ENCODE peak calls at places on chromosome 7, in eight cellular contexts. S is dorsolateral prefrontal cortex; V is effector memory CD4-positive, alpha-beta T cell; D is naive thymus-derived CD4-positive, alpha-beta T cell; I is prostate gland; U is heart left ventricle; B is A549; Y is right cardiac atrium. J is an unnamed sample.

GRCh38 chr7:155027879-155028278 is 25.0 kb upstream of the PAXIP1 start:
- DNase-seq in U (no peak), B (no peak), I (no peak), D (no peak), V (no peak), Y (no peak), S (no peak), J (no peak)

GRCh38 chr7:36393826-36394225 is 4.2 kb downstream of the ANLN start:
- DNase-seq in S (no peak), I (no peak), D (no peak), Y (no peak), B (no peak), U (no peak), V (no peak), J (no peak)

GRCh38 chr7:6256709-6257535 is 15.5 kb downstream of the CYTH3 start:
- DNase-seq in B (no peak), D (no peak), U (peak), V (no peak), S (no peak), I (no peak), Y (peak), J (no peak)

GRCh38 chr7:32573110-32573687 is 77.9 kb downstream of the AVL9 start:
- DNase-seq in S (no peak), V (no peak), D (no peak), B (no peak), U (no peak), Y (no peak), I (no peak), J (no peak)

GRCh38 chr7:92075455-92076158 is 58.7 kb downstream of the CYP51A1 start:
- DNase-seq in S (no peak), I (no peak), V (no peak), Y (no peak), D (no peak), B (no peak), U (no peak), J (no peak)

GRCh38 chr7:142636751-142637150 is 112.5 kb upstream of the PRSS1 start:
- DNase-seq in S (no peak), V (no peak), I (no peak), D (peak), B (no peak), U (no peak), Y (no peak), J (no peak)

GRCh38 chr7:114047889-114048288 is 129.1 kb upstream of the PPP1R3A start:
- DNase-seq in D (no peak), S (no peak), I (no peak), Y (no peak), V (no peak), U (no peak), B (peak), J (no peak)

GRCh38 chr7:143325215-143325614 is 9.3 kb downstream of the CLCN1 start:
- DNase-seq in D (no peak), V (no peak), S (no peak), Y (no peak), U (no peak), I (no peak), B (no peak), J (no peak)

GRCh38 chr7:76424413-76425111 is at the start of gene ZP3:
- DNase-seq in I (no peak), V (no peak), S (no peak), U (no peak), Y (no peak), D (no peak), B (no peak), J (no peak)

GRCh38 chr7:104791065-104791464 is 222.9 kb upstream of the KMT2E start:
- DNase-seq in D (no peak), I (peak), V (no peak), S (no peak), B (no peak), U (no peak), Y (no peak), J (no peak)

GRCh38 chr7:78402096-78402495 is 603.5 kb downstream of the PHTF2 start:
- DNase-seq in I (no peak), V (no peak), D (no peak), B (no peak), S (no peak), U (no peak), Y (peak), J (no peak)

GRCh38 chr7:18976715-18977466 is 140.5 kb downstream of the TWIST1 start:
- DNase-seq in Y (no peak), D (no peak), I (no peak), U (no peak), B (no peak), V (no peak), S (no peak), J (no peak)

GRCh38 chr7:94656925-94657731 is 1.2 kb upstream of the SGCE start:
- DNase-seq in D (peak), B (no peak), U (no peak), I (no peak), S (peak), V (peak), Y (peak), J (no peak)

GRCh38 chr7:33201821-33202220 is 72.5 kb downstream of the BBS9 start:
- DNase-seq in I (no peak), B (no peak), U (no peak), V (no peak), D (no peak), Y (no peak), S (no peak), J (no peak)

GRCh38 chr7:43669286-43670081 is 59.8 kb downstream of the COA1 start:
- DNase-seq in Y (no peak), S (no peak), I (no peak), D (peak), U (no peak), B (no peak), V (peak), J (no peak)

GRCh38 chr7:158955932-158956804 is 99.8 kb downstream of the DYNC2I1 start:
- DNase-seq in S (no peak), Y (peak), D (no peak), V (no peak), B (no peak), U (no peak), I (no peak), J (no peak)

GRCh38 chr7:7516662-7517061 is 19.0 kb downstream of the COL28A1 start:
- DNase-seq in V (no peak), B (no peak), U (no peak), S (no peak), I (no peak), Y (no peak), D (no peak), J (no peak)

GRCh38 chr7:122143751-122144711 is at the start of gene AASS:
- DNase-seq in V (peak), I (peak), U (peak), D (peak), S (peak), Y (peak), B (peak), J (peak)

GRCh38 chr7:102875700-102876192 is 37.1 kb upstream of the LRRC17 start:
- DNase-seq in Y (no peak), U (no peak), B (peak), V (no peak), D (no peak), S (no peak), I (no peak), J (peak)

DNA sequence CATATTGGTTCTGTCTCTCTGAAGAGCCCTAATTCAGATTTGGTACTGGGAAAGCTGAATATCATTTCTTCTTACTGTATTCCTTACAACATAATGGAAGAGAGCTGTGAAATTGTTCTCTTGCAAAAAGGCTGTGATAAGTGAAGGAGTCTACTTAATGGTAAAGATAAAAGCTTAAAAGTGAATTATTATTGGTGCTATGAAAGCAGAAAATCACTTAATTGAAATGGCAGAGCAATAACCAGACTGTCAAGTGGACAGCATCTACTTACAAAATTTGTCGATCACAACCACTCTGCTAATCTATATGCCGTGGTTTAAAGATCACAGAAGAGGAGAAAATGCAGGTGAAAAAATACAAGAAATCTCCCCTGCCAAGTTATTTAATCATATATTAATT is 264.7 kb upstream of the TEX47 start:
- DNase-seq in V (no peak), U (no peak), S (no peak), Y (no peak), I (no peak), B (no peak), D (no peak), J (no peak)
- H3K27ac ChIP-seq in V (no peak), U (no peak), S (no peak), Y (no peak), I (no peak), B (no peak), D (no peak), J (no peak)

GRCh38 chr7:22729180-22729579 is 2.2 kb downstream of the IL6 start:
- DNase-seq in V (no peak), D (no peak), U (no peak), Y (no peak), S (no peak), I (no peak), B (no peak), J (no peak)

GRCh38 chr7:22726849-22727792 is at the start of gene IL6:
- DNase-seq in B (no peak), D (peak), U (peak), V (no peak), S (peak), Y (peak), I (peak), J (no peak)

GRCh38 chr7:22726345-22726848 is 603 bp upstream of the IL6 start:
- DNase-seq in D (peak), S (no peak), V (peak), U (peak), B (peak), Y (peak), I (peak), J (no peak)

GRCh38 chr7:22730921-22731654 is 4.1 kb downstream of the IL6 start:
- DNase-seq in S (no peak), V (no peak), B (no peak), D (no peak), Y (no peak), U (no peak), I (no peak), J (no peak)

DNA sequence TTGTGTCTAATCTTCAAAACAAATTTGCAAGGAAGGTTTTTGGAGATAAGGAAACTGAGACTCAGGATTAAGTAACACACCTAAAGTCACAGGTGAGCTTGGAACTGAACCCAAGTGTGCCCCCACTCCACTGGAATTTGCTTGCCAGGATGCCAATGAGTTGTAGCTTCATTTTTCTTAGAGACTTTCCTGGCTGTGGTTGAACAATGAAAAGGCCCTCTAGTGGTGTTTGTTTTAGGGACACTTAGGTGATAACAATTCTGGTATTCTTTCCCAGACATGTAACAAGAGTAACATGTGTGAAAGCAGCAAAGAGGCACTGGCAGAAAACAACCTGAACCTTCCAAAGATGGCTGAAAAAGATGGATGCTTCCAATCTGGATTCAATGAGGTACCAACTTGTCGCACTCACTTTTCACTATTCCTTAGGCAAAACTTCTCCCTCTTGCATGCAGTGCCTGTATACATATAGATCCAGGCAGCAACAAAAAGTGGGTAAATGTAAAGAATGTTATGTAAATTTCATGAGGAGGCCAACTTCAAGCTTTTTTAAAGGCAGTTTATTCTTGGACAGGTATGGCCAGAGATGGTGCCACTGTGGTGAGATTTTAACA is 1.5 kb downstream of the IL6 start:
- DNase-seq in S (no peak), Y (no peak), B (peak), V (no peak), I (no peak), D (peak), U (no peak), J (no peak)
- H3K4me3 ChIP-seq in S (no peak), Y (peak), B (no peak), V (no peak), I (no peak), D (no peak), U (peak), J (no peak)

DNA sequence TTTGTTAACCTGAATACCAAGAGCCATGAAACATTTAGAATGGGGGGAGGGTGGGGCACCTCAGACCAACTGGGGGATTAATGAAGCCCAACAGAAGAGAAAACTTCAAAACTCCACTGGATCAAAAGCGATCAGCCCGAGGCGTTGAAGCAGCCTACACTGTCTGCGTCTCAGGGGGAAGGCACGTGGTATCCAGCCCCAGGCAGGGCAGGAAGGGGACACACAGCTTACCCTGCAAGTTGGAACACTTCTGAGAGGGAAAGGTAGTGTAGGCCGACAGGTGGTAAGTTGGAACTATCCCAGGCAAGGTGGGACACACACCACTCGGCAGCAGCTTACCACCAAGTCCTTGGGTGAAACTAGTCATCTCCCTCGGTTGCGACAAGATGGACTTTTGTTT is 102.9 kb downstream of the TAX1BP1 start:
- DNase-seq in I (no peak), B (no peak), V (no peak), Y (no peak), D (no peak), U (no peak), S (no peak), J (no peak)
- H3K27ac ChIP-seq in I (no peak), B (no peak), V (no peak), Y (no peak), D (no peak), U (no peak), S (peak), J (no peak)

GRCh38 chr7:139106959-139107358 is 2.6 kb downstream of the ZC3HAV1 start:
- DNase-seq in D (no peak), I (no peak), S (no peak), Y (no peak), U (no peak), V (no peak), B (no peak), J (no peak)
- H3K4me3 ChIP-seq in D (peak), I (no peak), S (peak), Y (peak), U (peak), V (peak), B (peak), J (peak)

GRCh38 chr7:2841907-2842306 is 2.2 kb downstream of the GNA12 start:
- DNase-seq in S (no peak), I (no peak), U (no peak), V (no peak), B (no peak), Y (no peak), D (no peak), J (no peak)

GRCh38 chr7:2844153-2845077 is at the start of gene GNA12:
- DNase-seq in B (peak), D (peak), U (peak), V (peak), S (peak), I (peak), Y (peak), J (peak)

GRCh38 chr7:2843191-2843685 is 870 bp downstream of the GNA12 start:
- DNase-seq in Y (peak), I (no peak), U (no peak), S (no peak), B (no peak), V (no peak), D (no peak), J (no peak)

GRCh38 chr7:2845193-2845592 is 1.1 kb upstream of the GNA12 start:
- DNase-seq in D (no peak), I (no peak), Y (no peak), V (no peak), B (no peak), S (no peak), U (no peak), J (no peak)

GRCh38 chr7:2843711-2844152 is 376 bp downstream of the GNA12 start:
- DNase-seq in I (no peak), B (no peak), S (no peak), Y (peak), D (no peak), U (peak), V (no peak), J (no peak)
- H3K27ac ChIP-seq in I (peak), B (peak), S (no peak), Y (peak), D (peak), U (peak), V (no peak), J (no peak)

DNA sequence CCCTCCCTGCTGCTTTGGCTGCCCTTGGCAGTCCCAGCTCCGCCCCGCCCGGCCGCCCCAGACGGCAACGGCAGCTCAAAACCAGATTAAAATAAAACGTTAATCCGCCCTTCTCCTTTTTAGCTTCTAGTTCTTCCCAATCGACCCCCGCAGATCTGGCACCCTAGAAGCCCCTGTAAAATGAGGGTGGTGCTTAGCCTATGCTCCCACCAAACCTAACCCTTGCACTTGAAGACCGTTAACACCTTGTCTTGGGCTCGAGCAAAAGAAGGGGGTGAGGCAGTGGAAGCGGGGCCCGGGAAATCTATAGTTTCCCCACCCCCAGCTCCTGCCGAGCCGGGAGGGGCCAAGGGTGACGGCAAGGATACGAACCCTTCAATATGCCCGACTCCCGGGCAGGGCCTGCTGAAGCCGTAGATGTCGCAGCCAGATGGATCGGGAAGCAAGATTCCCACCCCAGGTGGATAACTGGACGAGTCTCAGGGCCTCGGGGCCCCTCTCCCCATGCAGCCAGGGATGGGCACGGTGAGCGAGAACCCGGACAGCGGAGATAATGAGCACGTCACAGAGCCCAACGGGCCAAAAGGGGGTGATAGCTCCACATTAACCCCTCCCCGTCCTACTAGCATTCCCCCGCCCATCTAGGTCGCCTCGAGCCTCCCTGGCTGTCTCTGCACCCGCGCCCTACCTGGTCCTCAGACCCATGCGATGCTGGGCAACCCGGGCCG is 169.8 kb downstream of the NRF1 start:
- DNase-seq in U (no peak), Y (no peak), V (no peak), B (peak), I (no peak), D (peak), S (no peak), J (no peak)
- H3K4me3 ChIP-seq in U (no peak), Y (peak), V (peak), B (peak), I (peak), D (peak), S (no peak), J (peak)

GRCh38 chr7:117193564-117193963 is 129.3 kb downstream of the WNT2 start:
- DNase-seq in D (no peak), S (no peak), V (no peak), B (no peak), Y (no peak), I (no peak), U (no peak), J (no peak)

GRCh38 chr7:117188949-117189348 is 133.9 kb downstream of the WNT2 start:
- DNase-seq in V (no peak), U (no peak), I (no peak), D (no peak), Y (no peak), S (no peak), B (no peak), J (no peak)

GRCh38 chr7:117190746-117191435 is 132.0 kb downstream of the WNT2 start:
- DNase-seq in Y (no peak), B (no peak), U (no peak), V (no peak), S (no peak), I (no peak), D (no peak), J (no peak)

GRCh38 chr7:117192108-117192507 is 130.8 kb downstream of the WNT2 start:
- DNase-seq in I (no peak), V (no peak), Y (no peak), U (no peak), B (no peak), S (no peak), D (no peak), J (no peak)

DNA sequence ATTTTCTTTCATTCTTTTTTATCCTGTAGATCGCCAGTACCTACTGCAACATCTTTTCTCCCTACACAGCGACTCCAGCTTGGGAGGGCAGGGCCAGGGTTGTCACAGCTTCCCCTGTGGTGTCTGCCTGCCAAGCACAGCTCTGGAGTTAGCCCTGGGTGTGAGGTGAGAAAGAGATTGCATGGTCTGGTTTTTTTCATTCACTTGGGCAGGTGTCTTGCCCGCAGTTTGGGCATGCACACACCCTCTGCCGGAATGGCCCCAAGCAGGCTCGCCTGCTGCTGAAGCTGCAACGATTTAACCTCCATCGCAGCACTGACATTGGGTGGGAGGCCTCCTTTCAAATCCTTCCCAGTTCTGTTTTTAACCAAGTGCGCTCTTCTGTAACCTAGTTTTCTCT is 132.8 kb downstream of the WNT2 start:
- DNase-seq in B (no peak), S (no peak), V (no peak), U (no peak), I (no peak), D (no peak), Y (no peak), J (no peak)
- H3K27ac ChIP-seq in B (no peak), S (no peak), V (no peak), U (no peak), I (no peak), D (no peak), Y (no peak), J (no peak)

GRCh38 chr7:20532841-20533240 is 82.6 kb upstream of the ABCB5 start:
- DNase-seq in S (no peak), D (no peak), V (no peak), B (no peak), U (no peak), Y (no peak), I (no peak), J (no peak)
- H3K4me3 ChIP-seq in S (no peak), D (no peak), V (no peak), B (no peak), U (no peak), Y (no peak), I (no peak), J (peak)

GRCh38 chr7:106125417-106125816 is 13.3 kb upstream of the SYPL1 start:
- DNase-seq in I (no peak), U (no peak), Y (no peak), S (no peak), V (no peak), D (no peak), B (no peak), J (no peak)
- H3K27ac ChIP-seq in I (no peak), U (no peak), Y (no peak), S (no peak), V (no peak), D (no peak), B (no peak), J (no peak)